ENCODE peak calls at places on chromosome 2, in five cellular contexts. H, B, R, I and D are unnamed samples.

GRCh38 chr2:104846182-104846954 is 7.5 kb upstream of the POU3F3 start:
- DNase-seq in B (no peak), I (no peak), H (no peak), R (peak; percentile 22), D (no peak)

GRCh38 chr2:210663574-210663973 is 107.2 kb downstream of the CPS1 start:
- DNase-seq in R (peak; percentile 74), H (no peak), I (peak; percentile 10), B (no peak), D (peak; percentile 54)

GRCh38 chr2:204545861-204546773 is 842 bp downstream of the PARD3B start:
- DNase-seq in B (peak; percentile 19), I (no peak), R (peak; percentile 13), H (no peak), D (no peak)

GRCh38 chr2:31401580-31401979 is 13.0 kb downstream of the XDH start:
- DNase-seq in H (no peak), R (peak; percentile 97), I (peak; percentile 95), B (no peak), D (no peak)

GRCh38 chr2:73830871-73831401 is 2.2 kb downstream of the STAMBP start:
- DNase-seq in B (no peak), R (no peak), I (peak; percentile 99), H (no peak), D (peak; percentile 46)

GRCh38 chr2:39119732-39120520 is 925 bp downstream of the SOS1 start:
- DNase-seq in I (peak; percentile 46), B (peak; percentile 64), R (peak; percentile 71), H (peak; percentile 62), D (peak; percentile 57)

GRCh38 chr2:100244881-100245605 is 77.3 kb downstream of the LONRF2 start:
- DNase-seq in H (no peak), B (no peak), R (no peak), I (peak; percentile 80), D (no peak)

GRCh38 chr2:138780451-138780880 is 276 bp upstream of the NXPH2 start:
- DNase-seq in B (no peak), I (no peak), R (peak; percentile 22), H (no peak), D (peak; percentile 27)

GRCh38 chr2:138122891-138123290 is 158.6 kb downstream of the HNMT start:
- DNase-seq in I (no peak), B (no peak), R (no peak), H (no peak), D (no peak)

GRCh38 chr2:60806595-60806987 is 50.5 kb downstream of the PAPOLG start:
- DNase-seq in B (no peak), R (no peak), I (no peak), H (no peak), D (no peak)

GRCh38 chr2:212721026-212721451 is 182.4 kb upstream of the ERBB4 start:
- DNase-seq in B (no peak), H (no peak), R (no peak), I (no peak), D (no peak)

DNA sequence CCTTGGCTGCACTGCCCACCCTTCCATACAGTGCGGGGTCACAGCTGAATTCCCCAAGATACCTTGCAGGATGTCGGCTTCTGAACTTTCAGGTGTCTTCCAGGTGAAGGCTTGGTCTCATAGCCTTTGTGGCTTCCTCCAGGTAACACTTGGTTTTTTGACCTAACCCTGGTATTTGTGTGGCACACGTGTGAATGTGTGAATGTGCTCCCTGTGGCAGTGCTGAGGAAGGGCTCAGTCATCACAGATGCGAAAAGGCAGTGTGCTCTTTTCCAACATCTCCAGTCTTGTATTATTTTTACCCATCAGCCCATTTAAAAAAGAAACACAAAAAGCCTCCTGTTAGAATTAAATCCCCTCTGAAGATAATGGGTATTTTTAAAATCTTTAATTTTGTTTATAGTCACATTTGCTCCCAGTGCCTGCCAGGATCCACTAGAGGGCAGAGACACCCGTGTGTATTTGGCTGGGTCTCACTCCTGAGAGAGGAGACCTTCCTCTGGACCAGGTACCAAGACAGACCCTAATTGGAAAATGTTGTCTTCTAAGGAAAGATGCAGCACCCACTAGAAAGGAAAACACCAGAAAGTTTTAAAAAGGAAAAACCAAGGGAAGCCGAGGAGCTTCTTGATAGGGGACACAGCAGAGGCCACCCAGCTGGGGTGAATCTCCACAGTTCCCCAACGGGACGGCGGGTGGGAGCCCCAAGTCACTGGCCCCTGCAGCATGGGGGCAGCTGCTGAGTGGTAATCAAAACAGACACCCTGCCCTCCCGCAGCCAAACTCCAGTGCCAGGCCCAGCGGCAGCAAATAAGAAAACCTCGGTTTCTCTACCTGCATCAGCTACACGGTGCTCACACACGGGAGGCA is 27.7 kb downstream of the FAM110C start:
- DNase-seq in B (no peak), I (no peak), R (peak; percentile 40), H (no peak), D (no peak)
- H3K4me1 ChIP-seq in B (no peaks in the 10 kb centered on the region), I (no peaks in the 10 kb centered on the region), R (no peaks in the 10 kb centered on the region), H (no peaks in the 10 kb centered on the region), D (no peaks in the 10 kb centered on the region)

GRCh38 chr2:182949052-182949451 is 82.6 kb upstream of the FRZB start:
- DNase-seq in B (no peak), R (no peak), H (no peak), I (no peak), D (no peak)

GRCh38 chr2:182951948-182952663 is 85.7 kb upstream of the FRZB start:
- DNase-seq in I (peak; percentile 65), H (no peak), B (no peak), R (no peak), D (no peak)

GRCh38 chr2:182949572-182950189 is 83.2 kb upstream of the FRZB start:
- DNase-seq in R (peak; percentile 82), B (peak; percentile 19), I (peak; percentile 10), H (peak; percentile 44), D (peak; percentile 70)

GRCh38 chr2:182952741-182953450 is 85.4 kb downstream of the NCKAP1 start:
- DNase-seq in I (peak; percentile 62), R (no peak), B (no peak), H (no peak), D (peak; percentile 91)

DNA sequence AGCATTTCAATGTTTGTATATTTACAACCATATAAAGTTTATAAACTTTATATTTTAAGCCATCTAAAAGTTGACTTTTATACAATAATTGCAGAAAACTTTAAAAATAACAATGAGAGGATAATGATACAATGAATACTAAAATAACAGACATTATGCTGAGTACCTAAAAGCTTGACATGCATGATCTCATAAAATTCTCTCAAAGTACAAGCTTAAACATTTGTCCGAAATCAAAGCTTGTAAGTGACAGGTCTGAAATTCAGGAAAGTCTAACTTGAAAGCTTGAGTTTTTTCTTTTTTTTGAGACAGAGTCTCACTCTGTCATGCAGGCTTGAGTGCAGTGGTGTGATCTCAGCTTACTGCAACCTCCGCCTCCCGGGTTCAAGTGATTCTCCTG is 84.1 kb upstream of the FRZB start:
- DNase-seq in R (no peak), H (no peak), B (no peak), I (no peak), D (no peak)
- H3K4me1 ChIP-seq in R (peaks cover 9% of the 10 kb centered on the region), H (peaks cover 32% of the 10 kb centered on the region), B (peaks cover 11% of the 10 kb centered on the region), I (peaks cover 15% of the 10 kb centered on the region), D (peaks cover 71% of the 10 kb centered on the region)

GRCh38 chr2:3458396-3459184 is 60.7 kb downstream of the ADI1 start:
- DNase-seq in R (no peak), I (no peak), B (no peak), H (no peak), D (no peak)
- H3K4me1 ChIP-seq in R (no peaks in the 10 kb centered on the region), I (no peaks in the 10 kb centered on the region), B (peaks cover 30% of the 10 kb centered on the region), H (peaks cover 32% of the 10 kb centered on the region), D (peaks cover 12% of the 10 kb centered on the region)

GRCh38 chr2:12731701-12732280 is 15.1 kb downstream of the TRIB2 start:
- DNase-seq in B (no peak), R (peak; percentile 47), I (no peak), H (no peak), D (no peak)

GRCh38 chr2:12730265-12730664 is 13.5 kb downstream of the TRIB2 start:
- DNase-seq in B (no peak), R (no peak), I (no peak), H (no peak), D (no peak)

GRCh38 chr2:12734914-12735654 is 18.3 kb downstream of the TRIB2 start:
- DNase-seq in H (no peak), B (peak; percentile 61), R (no peak), I (no peak), D (no peak)

GRCh38 chr2:12733846-12734245 is 17.1 kb downstream of the TRIB2 start:
- DNase-seq in R (no peak), I (no peak), H (peak; percentile 48), B (peak; percentile 68), D (no peak)

DNA sequence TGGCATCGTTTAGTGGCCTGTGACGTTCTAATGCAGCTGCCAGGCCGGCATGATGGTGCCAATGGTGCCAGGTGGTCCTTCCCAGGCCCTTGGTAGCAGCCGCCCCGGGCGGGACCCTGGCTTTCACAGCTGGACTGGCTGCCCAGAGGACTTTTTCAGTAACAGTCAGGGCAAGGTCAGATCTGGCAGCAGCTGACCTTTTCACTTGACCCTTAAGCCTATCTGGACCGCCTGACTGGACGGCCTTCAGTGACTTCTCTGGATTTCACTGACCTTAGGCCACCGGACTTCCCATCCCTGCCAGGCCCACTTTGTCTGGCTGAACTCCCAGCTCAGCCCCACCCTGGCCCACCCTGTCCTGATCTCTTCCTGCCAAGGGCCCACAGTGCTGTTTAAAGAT is 15.9 kb downstream of the TRIB2 start:
- DNase-seq in R (no peak), B (peak; percentile 71), H (peak; percentile 39), I (no peak), D (no peak)
- H3K4me1 ChIP-seq in R (no peaks in the 10 kb centered on the region), B (peaks cover 89% of the 10 kb centered on the region), H (peaks cover 9% of the 10 kb centered on the region), I (peaks cover 2% of the 10 kb centered on the region), D (no peaks in the 10 kb centered on the region)

GRCh38 chr2:237205111-237205541 is 119.4 kb downstream of the COPS8 start:
- DNase-seq in I (no peak), H (no peak), R (no peak), B (no peak), D (peak; percentile 93)

GRCh38 chr2:237207641-237208040 is 122.0 kb downstream of the COPS8 start:
- DNase-seq in R (no peak), B (peak; percentile 83), I (peak; percentile 48), H (peak; percentile 85), D (peak; percentile 63)

GRCh38 chr2:237202288-237203030 is 116.8 kb downstream of the COPS8 start:
- DNase-seq in R (peak; percentile 33), H (no peak), I (no peak), B (no peak), D (no peak)

GRCh38 chr2:237208373-237209045 is 122.8 kb downstream of the COPS8 start:
- DNase-seq in R (no peak), H (no peak), B (no peak), I (peak; percentile 79), D (peak; percentile 64)

GRCh38 chr2:237205551-237205950 is 119.9 kb downstream of the COPS8 start:
- DNase-seq in R (no peak), H (no peak), I (no peak), B (no peak), D (peak; percentile 92)
- H3K4me1 ChIP-seq in R (peaks cover 2% of the 10 kb centered on the region), H (no peaks in the 10 kb centered on the region), I (peaks cover 51% of the 10 kb centered on the region), B (peaks cover 38% of the 10 kb centered on the region), D (peaks cover 52% of the 10 kb centered on the region)

GRCh38 chr2:10352361-10352760 is 49.7 kb downstream of the HPCAL1 start:
- DNase-seq in R (no peak), H (no peak), B (no peak), I (no peak), D (no peak)
- H3K4me1 ChIP-seq in R (no peaks in the 10 kb centered on the region), H (peaks cover 1% of the 10 kb centered on the region), B (no peaks in the 10 kb centered on the region), I (peaks cover 4% of the 10 kb centered on the region), D (no peaks in the 10 kb centered on the region)